ENCODE peak calls at places on chromosomes 13 and 19, in four cellular contexts. G is heart left ventricle, X is uterus, I is GM12878. V is an unnamed sample.

GRCh38 chr13:95494082-95494681 is 58.3 kb upstream of the CLDN10 start:
- DNase-seq in X (no peak), G (no peak), I (no peak), V (no peak)

GRCh38 chr13:44867825-44868224 is 121.4 kb downstream of the NUFIP1 start:
- DNase-seq in G (no peak), I (no peak), X (peak; percentile 69), V (no peak)

GRCh38 chr19:5839312-5840017 is at the start of gene FUT6:
- DNase-seq in I (no peak), X (no peak), G (no peak), V (no peak)

GRCh38 chr19:7943444-7944176 is at the start of gene TIMM44:
- DNase-seq in I (peak; percentile 97), G (peak; percentile 99), X (peak; percentile 99), V (peak; percentile 96)

GRCh38 chr19:6221878-6222746 is 57.7 kb downstream of the MLLT1 start:
- DNase-seq in I (no peak), X (no peak), G (peak; percentile 37), V (no peak)

GRCh38 chr13:23921451-23921888 is 24.2 kb upstream of the C1QTNF9B start:
- DNase-seq in X (no peak), I (no peak), G (no peak), V (no peak)

GRCh38 chr13:54356209-54356608 is 1327.6 kb downstream of the OLFM4 start:
- DNase-seq in G (no peak), I (no peak), X (no peak), V (no peak)

GRCh38 chr19:13781547-13781946 is 7.3 kb downstream of the C19orf53 start:
- DNase-seq in X (peak; percentile 86), G (peak; percentile 78), I (no peak), V (no peak)

GRCh38 chr13:27858046-27858445 is 61.8 kb upstream of the PDX1 start:
- DNase-seq in G (no peak), I (no peak), X (no peak), V (no peak)

GRCh38 chr19:13839938-13840750 is 36.8 kb upstream of the NANOS3 start:
- DNase-seq in I (no peak), G (peak; percentile 85), X (peak; percentile 62), V (no peak)

GRCh38 chr19:33134571-33135041 is 2.7 kb downstream of the WDR88 start:
- DNase-seq in G (no peak), X (no peak), I (no peak), V (no peak)

GRCh38 chr13:46759861-46760260 is 37.1 kb downstream of the ESD start:
- DNase-seq in I (no peak), G (no peak), X (no peak), V (no peak)

GRCh38 chr19:47994209-47994802 is at the start of gene ELSPBP1:
- DNase-seq in X (no peak), G (no peak), I (no peak), V (no peak)

GRCh38 chr13:73465629-73465974 is 406.8 kb downstream of the KLF5 start:
- DNase-seq in X (no peak), G (no peak), I (no peak), V (no peak)

GRCh38 chr13:34207872-34208271 is 389.9 kb downstream of the RFC3 start:
- DNase-seq in I (no peak), G (no peak), X (no peak), V (no peak)

GRCh38 chr13:101217086-101217485 is 199.2 kb downstream of the NALCN start:
- DNase-seq in I (no peak), X (no peak), G (no peak), V (no peak)

GRCh38 chr19:35479278-35479677 is 11.0 kb downstream of the KRTDAP start:
- DNase-seq in G (no peak), X (no peak), I (no peak), V (no peak)

GRCh38 chr13:46079770-46080169 is 25.1 kb downstream of the CPB2 start:
- DNase-seq in I (no peak), X (no peak), G (no peak), V (no peak)

GRCh38 chr13:75226092-75226491 is 255.9 kb downstream of the TBC1D4 start:
- DNase-seq in X (no peak), G (no peak), I (no peak), V (no peak)

GRCh38 chr19:31591258-31591657 is 242.0 kb upstream of the TSHZ3 start:
- DNase-seq in X (no peak), G (no peak), I (no peak), V (no peak)

GRCh38 chr19:50209131-50209530 is 5.7 kb downstream of the MYH14 start:
- DNase-seq in X (no peak), G (no peak), I (no peak), V (no peak)

GRCh38 chr19:39053276-39054090 is 21.1 kb upstream of the FBXO27 start:
- DNase-seq in X (no peak), I (no peak), G (no peak), V (no peak)

GRCh38 chr19:34282611-34283519 is 28.5 kb downstream of the GARRE1 start:
- DNase-seq in G (no peak), X (no peak), I (no peak), V (no peak)

GRCh38 chr19:51687791-51688664 is 5.1 kb upstream of the SPACA6 start:
- DNase-seq in I (no peak), G (peak; percentile 79), X (peak; percentile 63), V (no peak)

GRCh38 chr13:57557979-57558529 is 73.5 kb upstream of the PCDH17 start:
- DNase-seq in G (no peak), I (no peak), X (no peak), V (no peak)

GRCh38 chr19:36652958-36653357 is 13.7 kb downstream of the ZNF461 start:
- DNase-seq in I (no peak), X (no peak), G (no peak), V (no peak)

DNA sequence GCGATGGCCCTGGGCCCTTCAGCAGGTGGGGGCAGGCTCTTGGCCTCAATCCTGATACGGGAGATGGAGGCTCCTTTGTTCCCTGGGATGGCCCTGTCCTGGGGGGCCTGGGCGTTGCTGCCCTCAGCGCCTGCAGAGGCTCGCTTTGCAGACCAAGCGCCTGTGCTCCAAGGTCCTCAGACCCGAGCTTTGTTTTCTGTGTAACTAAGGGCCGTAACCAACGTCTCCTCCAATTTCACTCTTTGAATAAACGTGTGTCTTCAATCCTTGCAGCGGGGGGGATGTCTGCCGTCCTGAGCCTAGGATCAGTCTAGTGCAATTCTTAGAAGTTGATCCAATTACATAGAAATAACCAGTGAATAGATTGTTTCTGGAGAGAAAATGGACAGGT is 5.2 kb downstream of the PTBP1 start:
- DNase-seq in X (no peak), G (no peak), I (no peak), V (no peak)
- H3K4me1 ChIP-seq in X (peaks cover 46% of the 10 kb centered on the region), G (peaks cover 49% of the 10 kb centered on the region), I (peaks cover 7% of the 10 kb centered on the region), V (peaks cover 50% of the 10 kb centered on the region)

DNA sequence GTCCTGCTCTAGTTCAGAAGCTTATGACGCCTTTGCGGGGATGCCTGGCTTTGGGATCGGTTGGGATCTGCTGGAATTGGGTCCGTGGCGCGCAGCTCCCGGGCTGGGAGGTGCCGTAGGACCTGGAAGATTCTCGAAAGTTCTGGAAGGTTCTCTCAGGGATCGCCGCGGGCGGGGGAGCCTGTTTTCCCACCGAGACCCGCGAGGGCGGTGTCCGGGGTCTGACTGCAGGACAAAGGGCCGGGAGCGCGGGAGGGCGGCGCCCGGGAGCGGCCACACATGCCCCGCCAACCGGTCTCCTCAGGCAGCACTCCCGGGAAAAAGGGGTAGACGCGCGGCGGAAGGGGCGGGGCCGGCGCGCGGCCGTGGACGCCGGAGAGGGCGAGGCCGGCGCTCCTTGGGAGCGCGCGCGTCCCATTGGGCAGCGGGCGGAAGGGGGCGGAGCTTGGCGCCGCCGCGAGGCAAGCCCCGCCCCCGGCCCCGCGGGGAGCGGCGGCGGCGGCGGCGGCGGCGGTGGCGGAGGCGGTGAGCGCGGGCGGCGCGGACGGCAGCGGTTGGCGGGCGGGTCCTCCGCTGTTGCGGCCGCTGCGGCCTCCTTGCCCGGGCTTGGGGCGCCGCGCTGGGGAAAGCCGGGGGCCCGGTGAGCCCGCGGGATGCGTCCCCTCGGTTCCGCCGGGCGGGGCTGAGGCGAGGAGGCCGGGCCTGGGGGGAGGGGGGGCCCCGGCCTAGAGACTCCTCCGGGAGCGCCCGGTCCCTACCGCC is 29.0 kb upstream of the NDUFS7 start:
- DNase-seq in G (peak; percentile 95), X (peak; percentile 88), I (no peak), V (no peak)
- TF ChIP-seq POLR2A in G (no peak), X (peak; percentile 77), I (peak; percentile 73), V (peak; percentile 52)

DNA sequence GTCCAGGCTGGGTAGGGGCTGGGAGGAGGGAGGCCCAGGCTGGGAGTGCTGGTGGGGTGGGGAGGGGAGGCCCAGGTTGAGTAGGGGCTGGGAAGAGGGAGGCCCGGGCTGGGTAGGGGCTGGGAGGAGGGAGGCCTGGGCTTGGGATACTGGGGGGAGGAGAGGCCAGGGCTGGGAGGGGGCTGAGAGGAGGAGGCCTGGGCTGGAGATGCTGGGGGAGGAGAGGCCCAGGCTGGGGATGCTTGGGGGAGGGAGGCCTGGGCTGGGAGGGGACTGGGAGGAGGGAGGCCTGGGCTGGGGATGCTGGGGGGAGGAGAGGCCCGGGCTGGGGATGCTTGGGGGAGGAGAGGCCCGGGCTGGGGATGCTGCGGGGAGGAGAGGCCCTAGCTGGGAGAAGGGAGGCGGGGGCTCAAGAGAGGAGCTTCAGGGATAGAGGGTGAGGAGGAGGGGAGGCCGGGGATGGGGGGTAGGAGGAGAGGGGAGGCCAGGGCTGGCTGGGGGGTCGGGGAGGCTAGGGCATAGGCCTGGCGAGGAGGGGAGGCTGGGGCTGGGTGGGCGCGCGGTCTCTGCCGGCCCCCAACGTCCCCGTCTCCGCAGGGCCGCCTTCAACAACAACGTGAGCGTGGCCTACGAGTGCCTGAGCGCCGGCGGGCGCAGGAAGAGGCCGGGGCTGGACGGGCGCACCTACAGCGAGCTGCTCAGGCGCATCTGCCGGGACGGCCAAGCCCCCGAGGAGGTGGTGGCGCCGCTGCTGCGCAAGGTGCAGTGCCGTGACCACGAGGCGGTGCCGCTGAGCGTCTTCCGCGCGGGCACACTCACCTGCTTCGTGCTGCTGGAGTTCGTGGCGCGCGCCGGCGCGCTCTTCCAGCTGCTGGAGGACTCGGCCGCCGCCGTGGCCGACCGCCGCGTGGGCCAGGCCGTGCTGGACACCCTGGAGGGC is 11.3 kb downstream of the TPGS1 start:
- DNase-seq in X (peak; percentile 56), G (no peak), I (no peak), V (no peak)
- H3K4me3 ChIP-seq in X (no peak overlapping the region), G (no peak overlapping the region), I (no peak overlapping the region), V (no peak overlapping the region)

DNA sequence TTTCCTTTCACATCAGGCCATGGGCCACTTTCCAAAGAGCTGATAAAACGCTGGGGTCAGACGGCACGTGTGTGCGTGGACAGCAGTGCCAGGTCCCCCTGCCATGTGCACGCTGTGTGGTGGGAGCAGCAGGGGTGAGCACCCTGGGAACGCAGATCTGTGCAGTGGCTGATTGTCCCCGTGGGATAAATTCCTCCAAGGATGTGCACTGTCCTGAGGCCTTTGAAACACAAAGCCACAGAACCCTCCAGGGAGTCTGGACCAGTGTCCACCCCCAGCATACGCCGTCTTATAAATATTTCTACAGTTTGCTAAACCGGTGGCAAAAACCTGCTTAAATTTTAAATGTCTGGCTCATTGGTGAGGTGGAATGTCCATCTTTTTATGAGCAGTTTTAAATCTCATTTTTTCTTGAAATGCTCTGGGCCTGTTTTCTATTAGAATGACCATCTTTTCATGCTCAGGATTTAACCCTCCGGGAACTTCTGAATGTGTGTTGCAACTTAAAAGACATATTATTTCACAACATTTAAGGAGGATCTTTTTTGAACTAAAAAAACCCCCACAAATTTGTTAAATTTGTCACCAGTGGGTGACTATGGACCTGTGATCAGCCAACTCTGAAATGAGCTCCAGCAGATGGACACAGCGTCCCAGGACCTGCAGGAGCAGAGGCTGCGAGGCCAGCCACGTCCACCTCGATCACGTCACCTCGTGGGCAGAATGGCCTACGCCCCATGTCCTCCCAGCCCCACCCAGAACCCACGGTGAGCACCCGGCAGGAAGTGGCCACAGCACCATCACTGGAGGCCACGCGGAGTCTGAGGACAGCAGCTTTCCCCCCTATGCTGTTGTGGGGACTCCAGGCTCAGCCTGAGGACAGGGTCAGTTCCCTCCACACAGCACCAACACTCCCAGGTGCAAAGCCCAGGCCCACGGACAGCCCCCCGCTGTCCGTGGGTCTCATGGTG is 68.6 kb downstream of the RASA3 start:
- DNase-seq in X (peak; percentile 75), G (peak; percentile 76), I (no peak), V (no peak)
- H3K4me1 ChIP-seq in X (peaks cover 28% of the 10 kb centered on the region), G (peaks cover 6% of the 10 kb centered on the region), I (peaks cover 49% of the 10 kb centered on the region), V (peaks cover 64% of the 10 kb centered on the region)